ENCODE peak calls at places on chromosomes 1 and 21, in six cellular contexts. Q is progenitor cell of endocrine pancreas, A is fibroblast of lung, R is choroid plexus epithelial cell, B is BJ, X is brain microvascular endothelial cell. C is an unnamed sample.
A peak's percentile ranks its signal among the peaks of the same experiment; 100 is the strongest.

GRCh38 chr1:16015960-16016901 is 1.6 kb downstream of the HSPB7 start:
- DNase-seq in Q (no peak), A (no peak), R (no peak), B (no peak), X (no peak), C (peak; percentile 45)

GRCh38 chr1:221912230-221912629 is 170.3 kb upstream of the DUSP10 start:
- DNase-seq in Q (no peak), A (no peak), R (no peak), B (no peak), X (peak; percentile 30), C (no peak)

GRCh38 chr1:228463009-228463558 is 24.1 kb upstream of the RNF187 start:
- DNase-seq in Q (no peak), A (no peak), R (no peak), B (no peak), X (no peak), C (no peak)

GRCh38 chr1:201414051-201414738 is 7.3 kb downstream of the TNNI1 start:
- DNase-seq in Q (no peak), A (no peak), R (no peak), B (no peak), X (no peak), C (no peak)

GRCh38 chr1:34865981-34866761 is 6.6 kb upstream of the SMIM12 start:
- DNase-seq in Q (peak; percentile 92), A (peak; percentile 73), R (peak; percentile 67), B (no peak), X (peak; percentile 42), C (peak; percentile 80)

GRCh38 chr1:154191990-154192450 is at the start of gene TPM3:
- DNase-seq in Q (no peak), A (no peak), R (no peak), B (no peak), X (no peak), C (no peak)

GRCh38 chr1:22053018-22053860 is 730 bp downstream of the CDC42 start:
- DNase-seq in Q (peak; percentile 51), A (peak; percentile 81), R (peak; percentile 88), B (no peak), X (peak; percentile 45), C (peak; percentile 75)

GRCh38 chr21:37916795-37917142 is 512 bp upstream of the KCNJ6 start:
- DNase-seq in Q (peak; percentile 54), A (no peak), R (peak; percentile 7), B (no peak), X (no peak), C (no peak)

GRCh38 chr1:25117233-25117823 is 115.0 kb downstream of the SYF2 start:
- DNase-seq in Q (no peak), A (no peak), R (no peak), B (no peak), X (no peak), C (no peak)

DNA sequence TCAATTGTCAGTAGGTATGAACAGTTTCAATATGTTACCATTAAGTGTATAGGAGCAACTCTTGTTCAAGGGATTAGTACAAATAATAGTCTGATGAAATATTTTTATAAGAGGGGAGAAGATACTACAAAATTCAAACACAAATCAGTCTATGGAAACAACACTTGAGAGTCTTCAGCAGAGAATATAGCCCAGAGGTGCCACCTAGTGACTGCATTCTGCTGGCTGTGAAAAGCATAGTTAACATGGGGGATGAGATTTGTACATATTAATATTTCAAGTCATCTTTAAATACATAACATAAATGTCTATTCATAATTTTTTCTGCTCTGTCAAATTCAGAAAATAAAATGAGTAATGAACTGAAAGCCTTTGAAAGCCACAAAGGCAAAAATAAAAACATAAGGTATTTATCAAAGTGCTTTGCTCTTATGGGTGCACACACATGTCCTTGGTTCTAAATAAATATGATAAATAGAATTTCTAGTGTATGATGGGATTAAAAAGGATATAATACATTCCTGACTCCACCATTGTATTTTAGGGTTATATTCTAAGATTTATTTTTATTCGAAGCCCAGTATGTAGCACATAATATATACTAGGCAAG is 440.9 kb upstream of the ZRANB2 start:
- DNase-seq in Q (no peak), A (peak; percentile 71), R (peak; percentile 54), B (no peak), X (peak; percentile 11), C (peak; percentile 11)
- TF ChIP-seq CTCF in Q (peak; percentile 70), A (peak; percentile 85), R (peak; percentile 70), B (peak; percentile 69), X (peak; percentile 72), C (peak; percentile 22)

GRCh38 chr1:20617157-20617487 is 16.1 kb upstream of the PINK1 start:
- DNase-seq in Q (no peak), A (no peak), R (no peak), B (no peak), X (no peak), C (no peak)
- TF ChIP-seq CTCF in Q (no peak), A (no peak), R (no peak), B (no peak), X (no peak), C (no peak)

GRCh38 chr1:94808682-94809081 is 11.5 kb upstream of the SLC44A3 start:
- DNase-seq in Q (no peak), A (no peak), R (no peak), B (no peak), X (no peak), C (no peak)

GRCh38 chr1:94804442-94804837 is 15.7 kb upstream of the SLC44A3 start:
- DNase-seq in Q (no peak), A (no peak), R (no peak), B (no peak), X (no peak), C (no peak)

GRCh38 chr1:94805912-94806311 is 14.2 kb upstream of the SLC44A3 start:
- DNase-seq in Q (peak; percentile 56), A (peak; percentile 66), R (peak; percentile 77), B (no peak), X (peak; percentile 45), C (no peak)

GRCh38 chr1:94806451-94806861 is 13.7 kb upstream of the SLC44A3 start:
- DNase-seq in Q (no peak), A (peak; percentile 60), R (peak; percentile 62), B (no peak), X (no peak), C (no peak)

GRCh38 chr1:94807742-94808491 is 12.2 kb upstream of the SLC44A3 start:
- DNase-seq in Q (no peak), A (peak; percentile 28), R (peak; percentile 30), B (no peak), X (peak; percentile 27), C (no peak)
- TF ChIP-seq CTCF in Q (peak; percentile 22), A (no peak), R (no peak), B (no peak), X (peak; percentile 5), C (no peak)

DNA sequence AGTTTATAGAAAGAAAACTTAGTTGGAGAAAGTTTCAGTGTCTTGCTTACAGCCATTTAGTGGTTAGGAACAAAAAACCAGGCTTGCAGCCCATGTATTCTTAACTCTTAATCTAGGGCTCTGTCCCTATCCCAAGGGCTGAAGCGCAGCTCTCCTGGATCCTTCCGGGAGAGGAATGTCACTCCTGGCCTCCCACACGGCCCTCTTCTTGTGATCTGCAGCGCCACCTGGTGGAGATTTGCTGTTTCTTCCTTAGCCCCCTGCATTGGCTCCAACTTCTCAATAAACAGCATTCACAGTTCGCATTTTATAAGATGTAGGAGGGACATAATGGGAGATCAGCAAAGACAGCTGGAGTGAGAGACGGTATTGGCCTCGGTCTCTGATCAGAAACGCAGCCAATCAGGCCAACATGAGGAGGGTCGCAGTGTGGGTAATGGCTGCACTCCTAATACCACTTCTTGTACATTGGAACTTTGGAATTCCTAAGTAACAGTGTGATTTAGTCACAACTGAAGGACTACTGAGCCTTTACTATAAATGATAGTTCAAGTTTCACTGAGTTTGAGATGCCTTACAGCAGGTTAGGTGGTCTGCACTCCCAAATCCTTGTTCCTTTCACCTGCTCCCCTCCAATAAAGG is 283.4 kb downstream of the ASTN1 start:
- DNase-seq in Q (peak; percentile 71), A (peak; percentile 71), R (peak; percentile 73), B (no peak), X (peak; percentile 54), C (peak; percentile 58)
- TF ChIP-seq CTCF in Q (peak; percentile 95), A (peak; percentile 81), R (peak; percentile 89), B (peak; percentile 81), X (peak; percentile 85), C (peak; percentile 79)

GRCh38 chr1:10789392-10790154 is 6.9 kb downstream of the CASZ1 start:
- DNase-seq in Q (no peak), A (no peak), R (no peak), B (no peak), X (no peak), C (no peak)

GRCh38 chr1:10785855-10786638 is 10.4 kb downstream of the CASZ1 start:
- DNase-seq in Q (no peak), A (no peak), R (no peak), B (no peak), X (no peak), C (no peak)

GRCh38 chr1:10790155-10790707 is 6.2 kb downstream of the CASZ1 start:
- DNase-seq in Q (no peak), A (no peak), R (no peak), B (no peak), X (no peak), C (no peak)

GRCh38 chr1:10787274-10787673 is 9.2 kb downstream of the CASZ1 start:
- DNase-seq in Q (no peak), A (no peak), R (no peak), B (no peak), X (no peak), C (no peak)

DNA sequence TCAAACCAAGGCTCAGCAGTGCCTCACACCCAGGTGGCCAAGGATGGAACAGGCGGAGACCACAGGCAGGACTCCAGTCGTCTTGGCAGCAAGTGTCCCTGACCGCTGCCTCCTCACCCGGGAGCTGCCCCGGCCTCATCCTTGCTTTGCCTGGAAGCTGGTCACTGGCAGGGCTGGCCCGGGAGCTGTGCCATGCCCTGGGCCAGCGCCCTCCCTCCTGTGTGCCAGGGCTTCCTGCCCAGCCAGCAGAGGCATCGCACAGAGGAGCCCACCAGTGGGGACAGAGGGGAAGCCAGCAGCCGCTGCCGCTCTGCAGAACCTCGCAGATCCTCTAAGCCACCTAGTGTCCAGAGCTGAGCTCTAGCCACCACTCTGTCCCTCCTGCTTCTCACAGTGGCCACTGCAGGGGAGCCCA is 7.8 kb downstream of the CASZ1 start:
- DNase-seq in Q (no peak), A (no peak), R (no peak), B (no peak), X (no peak), C (peak; percentile 70)
- TF ChIP-seq CTCF in Q (peak; percentile 49), A (peak; percentile 10), R (peak; percentile 28), B (peak; percentile 32), X (peak; percentile 44), C (no peak)